ENCODE peak calls at places on chromosomes 13 and 19, in six cellular contexts. One of them, this sample, is unnamed.

GRCh38 chr19:3931041-3931440 is 1.8 kb upstream of the NMRK2 start:
- DNase-seq in AG04450: no peak
- DNase-seq in EL: no peak
- DNase-seq in fibroblast of pulmonary artery: no peak
- DNase-seq in choroid plexus epithelial cell: no peak
- DNase-seq in AG10803: no peak
- DNase-seq in this sample: no peak

GRCh38 chr13:51675385-51675784 is 91.1 kb downstream of the WDFY2 start:
- DNase-seq in AG04450: no peak
- DNase-seq in EL: no peak
- DNase-seq in fibroblast of pulmonary artery: no peak
- DNase-seq in choroid plexus epithelial cell: no peak
- DNase-seq in AG10803: no peak
- DNase-seq in this sample: no peak

GRCh38 chr13:32222046-32222676 is 93.0 kb downstream of the ZAR1L start:
- DNase-seq in AG04450: no peak
- DNase-seq in EL: no peak
- DNase-seq in fibroblast of pulmonary artery: no peak
- DNase-seq in choroid plexus epithelial cell: no peak
- DNase-seq in AG10803: no peak
- DNase-seq in this sample: no peak

GRCh38 chr19:54233941-54234340 is 8.6 kb downstream of the LILRA6 start:
- DNase-seq in AG04450: no peak
- DNase-seq in EL: no peak
- DNase-seq in fibroblast of pulmonary artery: no peak
- DNase-seq in choroid plexus epithelial cell: no peak
- DNase-seq in AG10803: no peak
- DNase-seq in this sample: no peak

GRCh38 chr19:10009714-10010224 is 535 bp downstream of the COL5A3 start:
- DNase-seq in AG04450: no peak
- DNase-seq in EL: peak
- DNase-seq in fibroblast of pulmonary artery: peak
- DNase-seq in choroid plexus epithelial cell: no peak
- DNase-seq in AG10803: peak
- DNase-seq in this sample: no peak

GRCh38 chr13:52454459-52454824 is 836 bp upstream of the CKAP2 start:
- DNase-seq in AG04450: no peak
- DNase-seq in EL: peak
- DNase-seq in fibroblast of pulmonary artery: no peak
- DNase-seq in choroid plexus epithelial cell: peak
- DNase-seq in AG10803: no peak
- DNase-seq in this sample: no peak

GRCh38 chr13:75480691-75481175 is 1.2 kb downstream of the TBC1D4 start:
- DNase-seq in AG04450: no peak
- DNase-seq in EL: peak
- DNase-seq in fibroblast of pulmonary artery: peak
- DNase-seq in choroid plexus epithelial cell: peak
- DNase-seq in AG10803: peak
- DNase-seq in this sample: no peak

GRCh38 chr13:36275190-36276002 is 22.2 kb downstream of the CCDC169 start:
- DNase-seq in AG04450: peak
- DNase-seq in EL: peak
- DNase-seq in fibroblast of pulmonary artery: peak
- DNase-seq in choroid plexus epithelial cell: peak
- DNase-seq in AG10803: peak
- DNase-seq in this sample: peak

This sample was measured in HTR-8/SVneo.